ENCODE peak calls at places on chromosome 14, in eight cellular contexts. One of them, this sample, is unnamed. For H3K9me3, the result is how much of the 10 kb centered on the place peaks cover.

GRCh38 chr14:105536691-105537579 is 10.6 kb downstream of the TMEM121 start:
- DNase-seq in AG04450: no peak
- DNase-seq in neuronal stem cell: no peak
- DNase-seq in cardiac muscle cell: no peak
- DNase-seq in stomach: no peak
- DNase-seq in left lung: no peak
- DNase-seq in upper lobe of left lung: peak
- DNase-seq in pancreas: no peak
- DNase-seq in this sample: peak

GRCh38 chr14:93655078-93655750 is 133.1 kb downstream of the PRIMA1 start:
- DNase-seq in stomach: no peak
- DNase-seq in pancreas: no peak
- DNase-seq in left lung: no peak
- DNase-seq in cardiac muscle cell: peak
- DNase-seq in upper lobe of left lung: no peak
- DNase-seq in AG04450: no peak
- DNase-seq in neuronal stem cell: peak
- DNase-seq in this sample: no peak

GRCh38 chr14:105841022-105842009 is 314.9 kb downstream of the TMEM121 start:
- DNase-seq in cardiac muscle cell: no peak
- DNase-seq in upper lobe of left lung: peak
- DNase-seq in left lung: peak
- DNase-seq in pancreas: no peak
- DNase-seq in stomach: no peak
- DNase-seq in AG04450: no peak
- DNase-seq in neuronal stem cell: no peak
- DNase-seq in this sample: no peak

GRCh38 chr14:99802301-99803105 is 9.3 kb downstream of the EML1 start:
- DNase-seq in AG04450: no peak
- DNase-seq in cardiac muscle cell: no peak
- DNase-seq in pancreas: no peak
- DNase-seq in upper lobe of left lung: no peak
- DNase-seq in left lung: no peak
- DNase-seq in neuronal stem cell: no peak
- DNase-seq in stomach: no peak
- DNase-seq in this sample: peak

GRCh38 chr14:66468778-66469367 is 17.3 kb upstream of the CCDC196 start:
- DNase-seq in pancreas: no peak
- DNase-seq in left lung: no peak
- DNase-seq in AG04450: no peak
- DNase-seq in neuronal stem cell: no peak
- DNase-seq in cardiac muscle cell: no peak
- DNase-seq in stomach: no peak
- DNase-seq in upper lobe of left lung: no peak
- DNase-seq in this sample: no peak

GRCh38 chr14:88630565-88630964 is 67.7 kb downstream of the ZC3H14 start:
- DNase-seq in left lung: no peak
- DNase-seq in AG04450: no peak
- DNase-seq in neuronal stem cell: no peak
- DNase-seq in pancreas: peak
- DNase-seq in cardiac muscle cell: no peak
- DNase-seq in upper lobe of left lung: no peak
- DNase-seq in stomach: no peak
- DNase-seq in this sample: no peak

GRCh38 chr14:29648045-29648444 is 279.6 kb downstream of the PRKD1 start:
- DNase-seq in AG04450: no peak
- DNase-seq in pancreas: no peak
- DNase-seq in cardiac muscle cell: peak
- DNase-seq in upper lobe of left lung: no peak
- DNase-seq in neuronal stem cell: no peak
- DNase-seq in stomach: no peak
- DNase-seq in left lung: no peak
- DNase-seq in this sample: no peak

GRCh38 chr14:104591506-104592291 is 12.1 kb downstream of the C14orf180 start:
- DNase-seq in AG04450: no peak
- DNase-seq in stomach: no peak
- DNase-seq in cardiac muscle cell: no peak
- DNase-seq in neuronal stem cell: no peak
- DNase-seq in pancreas: no peak
- DNase-seq in upper lobe of left lung: peak
- DNase-seq in left lung: no peak
- DNase-seq in this sample: no peak

GRCh38 chr14:103527408-103528157 is 1.4 kb upstream of the TRMT61A start:
- DNase-seq in neuronal stem cell: no peak
- DNase-seq in stomach: no peak
- DNase-seq in cardiac muscle cell: no peak
- DNase-seq in left lung: no peak
- DNase-seq in upper lobe of left lung: peak
- DNase-seq in pancreas: no peak
- DNase-seq in AG04450: no peak
- DNase-seq in this sample: no peak
- H3K4me3 ChIP-seq in neuronal stem cell: no peak
- H3K4me3 ChIP-seq in stomach: peak
- H3K4me3 ChIP-seq in cardiac muscle cell: no peak
- H3K4me3 ChIP-seq in left lung: peak
- H3K4me3 ChIP-seq in upper lobe of left lung: peak
- H3K4me3 ChIP-seq in pancreas: peak
- H3K4me3 ChIP-seq in AG04450: no peak
- H3K4me3 ChIP-seq in this sample: no peak

GRCh38 chr14:19918553-19919264 is 1.7 kb upstream of the OR4K5 start:
- DNase-seq in neuronal stem cell: no peak
- DNase-seq in pancreas: no peak
- DNase-seq in cardiac muscle cell: no peak
- DNase-seq in left lung: no peak
- DNase-seq in AG04450: no peak
- DNase-seq in stomach: no peak
- DNase-seq in upper lobe of left lung: no peak
- DNase-seq in this sample: no peak

GRCh38 chr14:19917955-19918518 is 2.4 kb upstream of the OR4K5 start:
- DNase-seq in neuronal stem cell: no peak
- DNase-seq in cardiac muscle cell: no peak
- DNase-seq in stomach: no peak
- DNase-seq in AG04450: no peak
- DNase-seq in upper lobe of left lung: no peak
- DNase-seq in left lung: no peak
- DNase-seq in pancreas: no peak
- DNase-seq in this sample: no peak

GRCh38 chr14:19917243-19917642 is 3.2 kb upstream of the OR4K5 start:
- DNase-seq in AG04450: no peak
- DNase-seq in stomach: no peak
- DNase-seq in left lung: no peak
- DNase-seq in cardiac muscle cell: no peak
- DNase-seq in upper lobe of left lung: no peak
- DNase-seq in pancreas: no peak
- DNase-seq in neuronal stem cell: no peak
- DNase-seq in this sample: no peak

DNA sequence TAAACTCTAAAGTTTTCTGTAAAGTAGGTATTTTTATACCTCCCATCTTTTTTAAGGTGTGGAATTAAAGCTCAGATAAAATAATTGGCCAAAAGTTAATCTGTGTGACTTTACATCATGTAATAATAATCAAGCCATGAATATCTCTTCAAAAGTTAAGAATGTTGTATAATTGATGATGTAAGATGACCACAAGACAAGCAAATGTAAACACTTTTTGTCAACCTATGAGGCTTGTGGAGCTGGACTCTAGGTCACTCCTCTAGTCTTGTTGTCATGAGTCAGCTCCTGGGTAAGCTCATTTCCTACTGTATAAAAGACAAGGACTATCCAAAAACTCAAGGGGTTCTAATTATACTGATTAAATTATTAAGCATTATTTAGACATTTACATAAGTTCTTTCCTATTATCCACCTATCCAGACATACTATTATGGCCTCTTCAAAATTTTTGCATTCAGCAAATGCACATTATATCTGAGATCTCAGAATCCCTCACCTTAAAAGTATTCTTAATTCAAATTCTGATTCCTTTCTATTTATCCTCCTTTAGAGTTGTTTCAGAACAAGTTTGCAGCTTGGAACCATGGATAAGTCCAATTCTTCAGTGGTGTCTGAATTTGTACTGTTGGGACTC is at the start of gene OR4K5:
- DNase-seq in neuronal stem cell: no peak
- DNase-seq in AG04450: no peak
- DNase-seq in cardiac muscle cell: no peak
- DNase-seq in upper lobe of left lung: no peak
- DNase-seq in pancreas: no peak
- DNase-seq in stomach: no peak
- DNase-seq in left lung: no peak
- DNase-seq in this sample: no peak
- H3K9me3 ChIP-seq in neuronal stem cell: under half
- H3K9me3 ChIP-seq in AG04450: under half
- H3K9me3 ChIP-seq in cardiac muscle cell: under half
- H3K9me3 ChIP-seq in upper lobe of left lung: under half
- H3K9me3 ChIP-seq in pancreas: under half
- H3K9me3 ChIP-seq in stomach: under half
- H3K9me3 ChIP-seq in left lung: under half
- H3K9me3 ChIP-seq in this sample: under half

GRCh38 chr14:77131871-77132486 is 9.6 kb downstream of the ZDHHC22 start:
- DNase-seq in pancreas: no peak
- DNase-seq in left lung: no peak
- DNase-seq in neuronal stem cell: no peak
- DNase-seq in cardiac muscle cell: no peak
- DNase-seq in upper lobe of left lung: no peak
- DNase-seq in AG04450: no peak
- DNase-seq in stomach: no peak
- DNase-seq in this sample: no peak
- H3K4me3 ChIP-seq in pancreas: no peak
- H3K4me3 ChIP-seq in left lung: no peak
- H3K4me3 ChIP-seq in neuronal stem cell: no peak
- H3K4me3 ChIP-seq in cardiac muscle cell: no peak
- H3K4me3 ChIP-seq in upper lobe of left lung: no peak
- H3K4me3 ChIP-seq in AG04450: no peak
- H3K4me3 ChIP-seq in stomach: no peak
- H3K4me3 ChIP-seq in this sample: no peak

GRCh38 chr14:90522585-90523191 is 125.9 kb downstream of the CALM1 start:
- DNase-seq in AG04450: no peak
- DNase-seq in stomach: peak
- DNase-seq in neuronal stem cell: no peak
- DNase-seq in upper lobe of left lung: peak
- DNase-seq in cardiac muscle cell: no peak
- DNase-seq in left lung: peak
- DNase-seq in pancreas: no peak
- DNase-seq in this sample: no peak

GRCh38 chr14:90520326-90520725 is 123.5 kb downstream of the CALM1 start:
- DNase-seq in left lung: no peak
- DNase-seq in AG04450: no peak
- DNase-seq in pancreas: no peak
- DNase-seq in cardiac muscle cell: no peak
- DNase-seq in neuronal stem cell: no peak
- DNase-seq in upper lobe of left lung: peak
- DNase-seq in stomach: no peak
- DNase-seq in this sample: no peak

GRCh38 chr14:90519262-90519920 is 122.6 kb downstream of the CALM1 start:
- DNase-seq in cardiac muscle cell: no peak
- DNase-seq in left lung: no peak
- DNase-seq in neuronal stem cell: no peak
- DNase-seq in AG04450: no peak
- DNase-seq in upper lobe of left lung: no peak
- DNase-seq in stomach: no peak
- DNase-seq in pancreas: no peak
- DNase-seq in this sample: no peak

GRCh38 chr14:90521930-90522483 is 125.2 kb downstream of the CALM1 start:
- DNase-seq in left lung: no peak
- DNase-seq in pancreas: no peak
- DNase-seq in AG04450: no peak
- DNase-seq in stomach: no peak
- DNase-seq in cardiac muscle cell: no peak
- DNase-seq in neuronal stem cell: no peak
- DNase-seq in upper lobe of left lung: peak
- DNase-seq in this sample: no peak

GRCh38 chr14:90521121-90521929 is 124.5 kb downstream of the CALM1 start:
- DNase-seq in left lung: no peak
- DNase-seq in upper lobe of left lung: peak
- DNase-seq in stomach: peak
- DNase-seq in pancreas: no peak
- DNase-seq in cardiac muscle cell: peak
- DNase-seq in AG04450: no peak
- DNase-seq in neuronal stem cell: no peak
- DNase-seq in this sample: no peak
- H3K9me3 ChIP-seq in left lung: under half
- H3K9me3 ChIP-seq in upper lobe of left lung: under half
- H3K9me3 ChIP-seq in stomach: under half
- H3K9me3 ChIP-seq in pancreas: under half
- H3K9me3 ChIP-seq in cardiac muscle cell: under half
- H3K9me3 ChIP-seq in AG04450: under half
- H3K9me3 ChIP-seq in neuronal stem cell: under half
- H3K9me3 ChIP-seq in this sample: under half

DNA sequence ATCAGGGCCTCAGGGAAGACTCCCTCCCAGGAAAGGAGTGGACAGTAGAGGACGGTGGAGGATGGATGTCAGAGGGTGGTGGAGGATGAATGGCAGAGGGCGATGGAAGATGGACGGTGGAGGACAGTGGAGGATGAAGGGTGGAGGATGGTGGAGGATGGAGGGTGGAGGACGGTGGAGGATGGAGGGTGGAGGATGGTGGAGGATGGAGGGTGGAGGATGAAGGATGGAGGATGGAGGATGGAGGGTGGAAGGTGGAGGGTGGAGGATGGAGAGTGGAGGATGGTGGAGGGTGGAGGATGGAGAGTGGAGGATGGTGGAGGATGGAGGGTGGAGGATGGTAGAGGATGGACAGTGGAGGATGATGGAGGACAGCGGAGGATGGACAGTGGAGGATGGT is 95.9 kb downstream of the LRRC74A start:
- DNase-seq in upper lobe of left lung: no peak
- DNase-seq in AG04450: no peak
- DNase-seq in left lung: no peak
- DNase-seq in neuronal stem cell: no peak
- DNase-seq in pancreas: no peak
- DNase-seq in stomach: no peak
- DNase-seq in cardiac muscle cell: no peak
- DNase-seq in this sample: no peak
- H3K4me3 ChIP-seq in upper lobe of left lung: no peak
- H3K4me3 ChIP-seq in AG04450: no peak
- H3K4me3 ChIP-seq in left lung: no peak
- H3K4me3 ChIP-seq in neuronal stem cell: peak
- H3K4me3 ChIP-seq in pancreas: no peak
- H3K4me3 ChIP-seq in stomach: no peak
- H3K4me3 ChIP-seq in cardiac muscle cell: no peak
- H3K4me3 ChIP-seq in this sample: no peak